ENCODE peak calls at places on chromosome 13, in seven cellular contexts. L, C, J, S, O, A and F are unnamed samples.

GRCh38 chr13:76820759-76821158 is 65.4 kb downstream of the KCTD12 start:
- DNase-seq in J (no peak), O (no peak), S (no peak), C (no peak), A (no peak), L (no peak), F (peak; percentile 53)

GRCh38 chr13:36639610-36640009 is 34.2 kb upstream of the SERTM1 start:
- DNase-seq in J (no peak), S (no peak), L (no peak), A (no peak), O (no peak), C (no peak), F (no peak)

GRCh38 chr13:47049276-47049989 is 152.6 kb upstream of the HTR2A start:
- DNase-seq in O (no peak), S (no peak), A (no peak), L (no peak), J (no peak), C (no peak), F (no peak)

GRCh38 chr13:48112896-48113525 is 18.1 kb upstream of the MED4 start:
- DNase-seq in S (no peak), O (no peak), C (no peak), A (no peak), L (no peak), J (no peak), F (no peak)

GRCh38 chr13:94987869-94988268 is 275.5 kb upstream of the SOX21 start:
- DNase-seq in S (no peak), L (no peak), J (no peak), A (no peak), O (no peak), C (no peak), F (no peak)

GRCh38 chr13:99743079-99743478 is 228.5 kb downstream of the ZIC5 start:
- DNase-seq in J (no peak), O (no peak), S (no peak), C (no peak), A (no peak), L (no peak), F (no peak)

GRCh38 chr13:23161176-23161825 is 19.5 kb upstream of the SGCG start:
- DNase-seq in S (no peak), O (no peak), C (no peak), L (no peak), A (no peak), J (no peak), F (no peak)

GRCh38 chr13:40377783-40378182 is 288.7 kb downstream of the FOXO1 start:
- DNase-seq in C (no peak), A (no peak), O (no peak), J (no peak), L (no peak), S (no peak), F (no peak)

GRCh38 chr13:50884270-50884669 is 25.3 kb upstream of the RNASEH2B start:
- DNase-seq in A (no peak), L (no peak), J (no peak), C (no peak), S (no peak), O (no peak), F (no peak)

GRCh38 chr13:48412881-48413351 is at the start of gene LPAR6:
- DNase-seq in C (no peak), A (peak; percentile 55), J (no peak), L (no peak), S (no peak), O (peak; percentile 23), F (no peak)

GRCh38 chr13:27790523-27790922 is 1.8 kb upstream of the GSX1 start:
- DNase-seq in C (no peak), A (no peak), J (no peak), O (no peak), S (no peak), L (peak; percentile 34), F (no peak)

GRCh38 chr13:74226791-74227475 is 92.7 kb upstream of the KLF12 start:
- DNase-seq in C (no peak), O (no peak), J (no peak), S (no peak), A (no peak), L (no peak), F (no peak)

GRCh38 chr13:74230984-74231443 is 96.8 kb upstream of the KLF12 start:
- DNase-seq in A (no peak), S (no peak), L (no peak), J (no peak), C (no peak), O (no peak), F (no peak)

GRCh38 chr13:74227476-74228158 is 93.4 kb upstream of the KLF12 start:
- DNase-seq in O (no peak), J (no peak), A (no peak), S (no peak), L (no peak), C (no peak), F (no peak)

GRCh38 chr13:74229242-74229641 is 95.0 kb upstream of the KLF12 start:
- DNase-seq in O (no peak), C (no peak), S (no peak), L (no peak), J (no peak), A (no peak), F (no peak)
- TF ChIP-seq CTCF in O (no peak), C (no peak), S (no peak), L (no peak), J (no peak), A (no peak), F (no peak)

GRCh38 chr13:60135344-60135743 is 28.4 kb downstream of the DIAPH3 start:
- DNase-seq in C (no peak), O (no peak), S (no peak), L (no peak), J (no peak), A (no peak), F (no peak)

GRCh38 chr13:60137911-60138570 is 25.7 kb downstream of the DIAPH3 start:
- DNase-seq in S (no peak), O (no peak), A (no peak), L (no peak), C (no peak), J (no peak), F (no peak)

GRCh38 chr13:60139272-60139671 is 24.5 kb downstream of the DIAPH3 start:
- DNase-seq in A (no peak), J (no peak), O (no peak), L (no peak), S (peak; percentile 17), C (no peak), F (no peak)

GRCh38 chr13:60138674-60139073 is 25.1 kb downstream of the DIAPH3 start:
- DNase-seq in S (no peak), O (no peak), C (no peak), L (no peak), A (no peak), J (no peak), F (no peak)

DNA sequence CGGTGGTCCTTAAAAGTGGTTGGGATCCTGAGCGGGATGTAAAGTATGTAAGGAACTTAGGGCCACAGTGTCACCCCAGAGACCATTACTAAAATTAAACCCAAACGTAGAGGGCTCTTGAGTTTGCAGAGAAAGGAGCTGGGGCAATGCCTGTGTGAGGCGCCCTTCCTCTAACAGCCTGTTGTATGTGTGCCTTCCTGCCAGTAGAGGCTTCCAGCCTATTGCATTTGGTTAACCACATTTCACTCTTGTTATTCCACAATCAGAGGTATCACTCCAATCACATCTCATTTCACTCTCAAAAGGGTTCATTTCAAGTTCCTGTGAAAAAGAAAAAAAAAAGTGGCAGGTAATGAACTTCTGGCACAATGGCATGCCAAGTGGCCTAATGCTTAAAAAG is 29.4 kb downstream of the DIAPH3 start:
- DNase-seq in O (no peak), A (peak; percentile 69), J (no peak), S (no peak), C (no peak), L (no peak), F (no peak)
- TF ChIP-seq CTCF in O (no peak), A (peak; percentile 73), J (no peak), S (peak; percentile 9), C (no peak), L (no peak), F (peak; percentile 47)

GRCh38 chr13:98099627-98100026 is 43.3 kb upstream of the FARP1 start:
- DNase-seq in A (no peak), L (no peak), C (no peak), O (no peak), J (no peak), S (no peak), F (no peak)

GRCh38 chr13:98097749-98098148 is 45.1 kb upstream of the FARP1 start:
- DNase-seq in A (no peak), C (no peak), O (no peak), J (no peak), L (no peak), S (no peak), F (no peak)

GRCh38 chr13:98092888-98093287 is 50.0 kb upstream of the FARP1 start:
- DNase-seq in C (no peak), S (no peak), J (no peak), A (no peak), O (no peak), L (no peak), F (no peak)

GRCh38 chr13:98098511-98098910 is 44.4 kb upstream of the FARP1 start:
- DNase-seq in A (no peak), S (no peak), C (no peak), L (no peak), J (no peak), O (no peak), F (no peak)

GRCh38 chr13:98094678-98095266 is 48.1 kb upstream of the FARP1 start:
- DNase-seq in J (no peak), S (no peak), C (no peak), O (no peak), A (no peak), L (no peak), F (no peak)
- TF ChIP-seq CTCF in J (no peak), S (no peak), C (no peak), O (no peak), A (no peak), L (no peak), F (no peak)

GRCh38 chr13:108508263-108508662 is 121.1 kb upstream of the MYO16 start:
- DNase-seq in O (peak; percentile 18), J (no peak), A (peak; percentile 65), L (no peak), S (no peak), C (no peak), F (no peak)
- TF ChIP-seq CTCF in O (peak; percentile 26), J (no peak), A (peak; percentile 81), L (peak; percentile 40), S (no peak), C (no peak), F (peak; percentile 39)